ENCODE peak calls at places on chromosomes 1 and 21, in five cellular contexts. One of them, this sample, is unnamed.
A peak's percentile ranks its signal among the peaks of the same experiment; 100 is the strongest.

GRCh38 chr1:224922404-224923164 is 6.9 kb upstream of the DNAH14 start:
- DNase-seq in CD8-positive, alpha-beta T cell: no peak
- DNase-seq in HFFc6: peak; percentile 25
- DNase-seq in BJ: no peak
- DNase-seq in endothelial cell: peak; percentile 7
- DNase-seq in this sample: peak; percentile 79

GRCh38 chr1:97137862-97138514 is 416.4 kb downstream of the PTBP2 start:
- DNase-seq in CD8-positive, alpha-beta T cell: no peak
- DNase-seq in HFFc6: peak; percentile 72
- DNase-seq in BJ: no peak
- DNase-seq in endothelial cell: peak; percentile 39
- DNase-seq in this sample: peak; percentile 83

GRCh38 chr21:46099476-46099875 is 1.6 kb downstream of the COL6A2 start:
- DNase-seq in CD8-positive, alpha-beta T cell: no peak
- DNase-seq in HFFc6: no peak
- DNase-seq in BJ: no peak
- DNase-seq in endothelial cell: peak; percentile 19
- DNase-seq in this sample: peak; percentile 57

GRCh38 chr1:199463521-199464127 is 563.9 kb upstream of the NR5A2 start:
- DNase-seq in CD8-positive, alpha-beta T cell: no peak
- DNase-seq in HFFc6: peak; percentile 73
- DNase-seq in BJ: peak; percentile 22
- DNase-seq in endothelial cell: peak; percentile 63
- DNase-seq in this sample: peak; percentile 88

GRCh38 chr1:113976609-113977278 is 2.5 kb upstream of the OLFML3 start:
- DNase-seq in CD8-positive, alpha-beta T cell: no peak
- DNase-seq in HFFc6: peak; percentile 50
- DNase-seq in BJ: no peak
- DNase-seq in endothelial cell: no peak
- DNase-seq in this sample: peak; percentile 79

GRCh38 chr1:2194319-2194897 is at the start of gene FAAP20:
- DNase-seq in CD8-positive, alpha-beta T cell: peak; percentile 59
- DNase-seq in HFFc6: peak; percentile 35
- DNase-seq in BJ: no peak
- DNase-seq in endothelial cell: peak; percentile 69
- DNase-seq in this sample: peak; percentile 80

GRCh38 chr1:187203257-187203656 is 374.5 kb downstream of the PLA2G4A start:
- DNase-seq in CD8-positive, alpha-beta T cell: no peak
- DNase-seq in HFFc6: no peak
- DNase-seq in BJ: no peak
- DNase-seq in endothelial cell: no peak
- DNase-seq in this sample: no peak

GRCh38 chr1:101653482-101653946 is 343.2 kb downstream of the OLFM3 start:
- DNase-seq in CD8-positive, alpha-beta T cell: no peak
- DNase-seq in HFFc6: no peak
- DNase-seq in BJ: no peak
- DNase-seq in endothelial cell: peak; percentile 22
- DNase-seq in this sample: peak; percentile 85

GRCh38 chr1:173870252-173871075 is 2.3 kb downstream of the ZBTB37 start:
- DNase-seq in CD8-positive, alpha-beta T cell: peak; percentile 8
- DNase-seq in HFFc6: no peak
- DNase-seq in BJ: no peak
- DNase-seq in endothelial cell: no peak
- DNase-seq in this sample: no peak

GRCh38 chr1:151534662-151535278 is 5.3 kb upstream of the TUFT1 start:
- DNase-seq in CD8-positive, alpha-beta T cell: peak; percentile 63
- DNase-seq in HFFc6: peak; percentile 72
- DNase-seq in BJ: no peak
- DNase-seq in endothelial cell: peak; percentile 88
- DNase-seq in this sample: peak; percentile 85

GRCh38 chr1:40059292-40059959 is 18.9 kb downstream of the CAP1 start:
- DNase-seq in CD8-positive, alpha-beta T cell: no peak
- DNase-seq in HFFc6: peak; percentile 48
- DNase-seq in BJ: no peak
- DNase-seq in endothelial cell: peak; percentile 26
- DNase-seq in this sample: peak; percentile 90

GRCh38 chr1:11893907-11894251 is 32.3 kb downstream of the KIAA2013 start:
- DNase-seq in CD8-positive, alpha-beta T cell: peak; percentile 60
- DNase-seq in HFFc6: peak; percentile 23
- DNase-seq in BJ: no peak
- DNase-seq in endothelial cell: peak; percentile 74
- DNase-seq in this sample: peak; percentile 84

GRCh38 chr1:10691740-10692125 is 104.7 kb downstream of the CASZ1 start:
- DNase-seq in CD8-positive, alpha-beta T cell: no peak
- DNase-seq in HFFc6: peak; percentile 13
- DNase-seq in BJ: no peak
- DNase-seq in endothelial cell: no peak
- DNase-seq in this sample: no peak

GRCh38 chr1:152752225-152752624 is 5.6 kb upstream of the KPRP start:
- DNase-seq in CD8-positive, alpha-beta T cell: no peak
- DNase-seq in HFFc6: peak; percentile 80
- DNase-seq in BJ: peak; percentile 39
- DNase-seq in endothelial cell: no peak
- DNase-seq in this sample: no peak

GRCh38 chr1:156677616-156678596 is 699 bp upstream of the NES start:
- DNase-seq in CD8-positive, alpha-beta T cell: no peak
- DNase-seq in HFFc6: peak; percentile 69
- DNase-seq in BJ: no peak
- DNase-seq in endothelial cell: peak; percentile 66
- DNase-seq in this sample: peak; percentile 93

GRCh38 chr1:29933110-29933509 is 696.8 kb downstream of the PTPRU start:
- DNase-seq in CD8-positive, alpha-beta T cell: no peak
- DNase-seq in HFFc6: no peak
- DNase-seq in BJ: no peak
- DNase-seq in endothelial cell: no peak
- DNase-seq in this sample: no peak

GRCh38 chr1:87284456-87285240 is 44.0 kb upstream of the LMO4 start:
- DNase-seq in CD8-positive, alpha-beta T cell: no peak
- DNase-seq in HFFc6: no peak
- DNase-seq in BJ: no peak
- DNase-seq in endothelial cell: no peak
- DNase-seq in this sample: no peak

GRCh38 chr1:211155040-211155439 is 21.1 kb upstream of the KCNH1 start:
- DNase-seq in CD8-positive, alpha-beta T cell: no peak
- DNase-seq in HFFc6: no peak
- DNase-seq in BJ: no peak
- DNase-seq in endothelial cell: no peak
- DNase-seq in this sample: no peak

GRCh38 chr1:100240013-100240412 is 9.6 kb downstream of the DBT start:
- DNase-seq in CD8-positive, alpha-beta T cell: no peak
- DNase-seq in HFFc6: no peak
- DNase-seq in BJ: no peak
- DNase-seq in endothelial cell: no peak
- DNase-seq in this sample: no peak

GRCh38 chr1:33094971-33095604 is 14.1 kb downstream of the AZIN2 start:
- DNase-seq in CD8-positive, alpha-beta T cell: no peak
- DNase-seq in HFFc6: peak; percentile 43
- DNase-seq in BJ: no peak
- DNase-seq in endothelial cell: peak; percentile 81
- DNase-seq in this sample: peak; percentile 87

GRCh38 chr1:72283204-72284083 is 1.1 kb upstream of the NEGR1 start:
- DNase-seq in CD8-positive, alpha-beta T cell: no peak
- DNase-seq in HFFc6: peak; percentile 67
- DNase-seq in BJ: peak; percentile 43
- DNase-seq in endothelial cell: peak; percentile 62
- DNase-seq in this sample: peak; percentile 60

GRCh38 chr1:56525463-56526155 is 53.8 kb downstream of the PLPP3 start:
- DNase-seq in CD8-positive, alpha-beta T cell: no peak
- DNase-seq in HFFc6: peak; percentile 12
- DNase-seq in BJ: no peak
- DNase-seq in endothelial cell: no peak
- DNase-seq in this sample: no peak

GRCh38 chr1:168803696-168804510 is 74.9 kb upstream of the DPT start:
- DNase-seq in CD8-positive, alpha-beta T cell: no peak
- DNase-seq in HFFc6: no peak
- DNase-seq in BJ: no peak
- DNase-seq in endothelial cell: peak; percentile 5
- DNase-seq in this sample: peak; percentile 31

GRCh38 chr1:53241828-53242227 is 3.5 kb upstream of the MAGOH start:
- DNase-seq in CD8-positive, alpha-beta T cell: no peak
- DNase-seq in HFFc6: no peak
- DNase-seq in BJ: no peak
- DNase-seq in endothelial cell: no peak
- DNase-seq in this sample: no peak

GRCh38 chr1:167333703-167334102 is 113.0 kb downstream of the POU2F1 start:
- DNase-seq in CD8-positive, alpha-beta T cell: no peak
- DNase-seq in HFFc6: no peak
- DNase-seq in BJ: no peak
- DNase-seq in endothelial cell: no peak
- DNase-seq in this sample: no peak

GRCh38 chr1:175933801-175934200 is 190.4 kb upstream of the TNR start:
- DNase-seq in CD8-positive, alpha-beta T cell: no peak
- DNase-seq in HFFc6: no peak
- DNase-seq in BJ: no peak
- DNase-seq in endothelial cell: peak; percentile 8
- DNase-seq in this sample: peak; percentile 79

GRCh38 chr1:212671342-212672031 is 28.2 kb downstream of the BATF3 start:
- DNase-seq in CD8-positive, alpha-beta T cell: no peak
- DNase-seq in HFFc6: peak; percentile 63
- DNase-seq in BJ: no peak
- DNase-seq in endothelial cell: no peak
- DNase-seq in this sample: peak; percentile 34

GRCh38 chr1:202593845-202594244 is 116.4 kb downstream of the SYT2 start:
- DNase-seq in CD8-positive, alpha-beta T cell: no peak
- DNase-seq in HFFc6: peak; percentile 27
- DNase-seq in BJ: no peak
- DNase-seq in endothelial cell: no peak
- DNase-seq in this sample: no peak
- TF ChIP-seq CTCF in CD8-positive, alpha-beta T cell: no peak
- TF ChIP-seq CTCF in HFFc6: no peak
- TF ChIP-seq CTCF in BJ: no peak
- TF ChIP-seq CTCF in endothelial cell: no peak
- TF ChIP-seq CTCF in this sample: no peak

GRCh38 chr1:41412748-41413147 is 51.5 kb downstream of the FOXO6 start:
- DNase-seq in CD8-positive, alpha-beta T cell: no peak
- DNase-seq in HFFc6: no peak
- DNase-seq in BJ: no peak
- DNase-seq in endothelial cell: no peak
- DNase-seq in this sample: no peak
- TF ChIP-seq CTCF in CD8-positive, alpha-beta T cell: no peak
- TF ChIP-seq CTCF in HFFc6: no peak
- TF ChIP-seq CTCF in BJ: no peak
- TF ChIP-seq CTCF in endothelial cell: no peak
- TF ChIP-seq CTCF in this sample: no peak

GRCh38 chr1:177567393-177567792 is 396.6 kb downstream of the BRINP2 start:
- DNase-seq in CD8-positive, alpha-beta T cell: no peak
- DNase-seq in HFFc6: no peak
- DNase-seq in BJ: no peak
- DNase-seq in endothelial cell: peak; percentile 16
- DNase-seq in this sample: peak; percentile 58
- TF ChIP-seq CTCF in CD8-positive, alpha-beta T cell: no peak
- TF ChIP-seq CTCF in HFFc6: peak; percentile 16
- TF ChIP-seq CTCF in BJ: peak; percentile 27
- TF ChIP-seq CTCF in endothelial cell: peak; percentile 51
- TF ChIP-seq CTCF in this sample: peak; percentile 38

GRCh38 chr1:74771913-74772515 is 39.1 kb downstream of the TYW3 start:
- DNase-seq in CD8-positive, alpha-beta T cell: no peak
- DNase-seq in HFFc6: peak; percentile 47
- DNase-seq in BJ: peak; percentile 5
- DNase-seq in endothelial cell: peak; percentile 38
- DNase-seq in this sample: peak; percentile 74
- TF ChIP-seq CTCF in CD8-positive, alpha-beta T cell: peak; percentile 81
- TF ChIP-seq CTCF in HFFc6: peak; percentile 95
- TF ChIP-seq CTCF in BJ: peak; percentile 72
- TF ChIP-seq CTCF in endothelial cell: peak; percentile 78
- TF ChIP-seq CTCF in this sample: peak; percentile 85

DNA sequence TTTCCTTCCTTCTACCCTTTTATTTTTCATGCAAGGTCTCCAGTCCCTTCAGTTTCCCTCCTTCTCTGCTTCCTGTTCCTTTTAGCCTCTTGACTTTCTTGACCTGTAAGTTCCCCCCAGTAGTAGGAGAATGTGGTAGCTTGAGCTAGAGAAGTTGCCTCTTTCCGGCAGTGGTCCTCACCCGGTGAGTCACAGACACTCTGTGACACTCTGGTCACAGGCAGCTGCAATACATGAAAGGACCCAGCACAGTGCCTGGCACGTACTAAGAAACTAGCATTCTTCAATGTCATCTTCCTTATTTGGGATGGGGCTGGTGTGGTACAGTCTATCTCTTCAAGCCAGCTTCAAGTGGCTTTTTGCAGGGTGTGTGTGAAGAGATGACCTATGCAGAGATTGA is 16.0 kb downstream of the PFKFB2 start:
- DNase-seq in CD8-positive, alpha-beta T cell: no peak
- DNase-seq in HFFc6: no peak
- DNase-seq in BJ: no peak
- DNase-seq in endothelial cell: no peak
- DNase-seq in this sample: no peak
- TF ChIP-seq CTCF in CD8-positive, alpha-beta T cell: no peak
- TF ChIP-seq CTCF in HFFc6: no peak
- TF ChIP-seq CTCF in BJ: no peak
- TF ChIP-seq CTCF in endothelial cell: no peak
- TF ChIP-seq CTCF in this sample: no peak

GRCh38 chr1:233912447-233912846 is 8.0 kb downstream of the SLC35F3 start:
- DNase-seq in CD8-positive, alpha-beta T cell: no peak
- DNase-seq in HFFc6: no peak
- DNase-seq in BJ: no peak
- DNase-seq in endothelial cell: no peak
- DNase-seq in this sample: no peak

GRCh38 chr1:233919786-233920185 is 15.3 kb downstream of the SLC35F3 start:
- DNase-seq in CD8-positive, alpha-beta T cell: no peak
- DNase-seq in HFFc6: no peak
- DNase-seq in BJ: no peak
- DNase-seq in endothelial cell: no peak
- DNase-seq in this sample: no peak

GRCh38 chr1:233912909-233913308 is 8.4 kb downstream of the SLC35F3 start:
- DNase-seq in CD8-positive, alpha-beta T cell: no peak
- DNase-seq in HFFc6: no peak
- DNase-seq in BJ: peak; percentile 12
- DNase-seq in endothelial cell: no peak
- DNase-seq in this sample: no peak

DNA sequence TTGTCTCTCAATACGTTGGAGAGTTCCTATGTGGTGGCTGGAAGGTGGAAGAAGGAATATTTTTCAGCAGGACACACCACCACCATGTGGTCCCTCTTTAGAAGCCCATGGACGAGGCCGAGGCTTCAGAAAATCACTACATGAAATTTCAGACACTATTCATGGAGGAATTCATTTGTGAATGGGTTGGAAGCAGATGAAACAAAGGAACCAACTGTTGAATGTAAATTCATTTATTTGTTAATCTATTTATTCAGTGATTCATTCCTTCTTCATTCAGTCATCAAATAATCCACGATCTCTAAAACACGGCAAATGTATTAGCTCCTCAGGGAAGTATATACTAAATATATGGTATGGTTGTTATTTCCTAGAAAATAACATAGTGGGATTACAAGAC is 12.2 kb downstream of the SLC35F3 start:
- DNase-seq in CD8-positive, alpha-beta T cell: no peak
- DNase-seq in HFFc6: no peak
- DNase-seq in BJ: no peak
- DNase-seq in endothelial cell: no peak
- DNase-seq in this sample: no peak
- TF ChIP-seq CTCF in CD8-positive, alpha-beta T cell: no peak
- TF ChIP-seq CTCF in HFFc6: no peak
- TF ChIP-seq CTCF in BJ: no peak
- TF ChIP-seq CTCF in endothelial cell: no peak
- TF ChIP-seq CTCF in this sample: no peak

GRCh38 chr1:236779312-236779711 is 15.8 kb upstream of the MTR start:
- DNase-seq in CD8-positive, alpha-beta T cell: no peak
- DNase-seq in HFFc6: no peak
- DNase-seq in BJ: no peak
- DNase-seq in endothelial cell: no peak
- DNase-seq in this sample: no peak

GRCh38 chr1:236773919-236774318 is 21.2 kb upstream of the MTR start:
- DNase-seq in CD8-positive, alpha-beta T cell: no peak
- DNase-seq in HFFc6: no peak
- DNase-seq in BJ: no peak
- DNase-seq in endothelial cell: no peak
- DNase-seq in this sample: no peak

GRCh38 chr1:236774926-236775325 is 20.2 kb upstream of the MTR start:
- DNase-seq in CD8-positive, alpha-beta T cell: no peak
- DNase-seq in HFFc6: no peak
- DNase-seq in BJ: no peak
- DNase-seq in endothelial cell: no peak
- DNase-seq in this sample: peak; percentile 75
- TF ChIP-seq CTCF in CD8-positive, alpha-beta T cell: no peak
- TF ChIP-seq CTCF in HFFc6: peak; percentile 55
- TF ChIP-seq CTCF in BJ: peak; percentile 37
- TF ChIP-seq CTCF in endothelial cell: no peak
- TF ChIP-seq CTCF in this sample: peak; percentile 79

This sample was measured in GM23338.